ENCODE peak calls at places on chromosome 6, in four cellular contexts. B is iPS DF 6.9; L is dermis blood vessel endothelial cell; V is stimulated activated CD8-positive, alpha-beta memory T cell treated with anti-CD3 and anti-CD28 coated beads, Interleukin-2, amount 100 ng/mL, for 1 hour. K is an unnamed sample.

GRCh38 chr6:73790572-73790971 is 94.6 kb downstream of the CD109 start:
- DNase-seq in V (no peak), B (no peak), L (no peak), K (no peak)

GRCh38 chr6:74249658-74250057 is 553.7 kb downstream of the CD109 start:
- DNase-seq in L (peak), B (no peak), V (no peak), K (no peak)

GRCh38 chr6:17311595-17312311 is 30.6 kb downstream of the RBM24 start:
- DNase-seq in V (no peak), B (no peak), L (peak), K (no peak)

GRCh38 chr6:148598690-148599089 is 148.1 kb upstream of the UST start:
- DNase-seq in V (no peak), B (no peak), L (no peak), K (no peak)

GRCh38 chr6:144909753-144910280 is 624.7 kb downstream of the UTRN start:
- DNase-seq in L (no peak), V (no peak), B (no peak), K (no peak)

GRCh38 chr6:168607272-168608112 is 166.5 kb downstream of the SMOC2 start:
- DNase-seq in L (no peak), B (no peak), V (no peak), K (no peak)

GRCh38 chr6:154868143-154868594 is 126.9 kb upstream of the TIAM2 start:
- DNase-seq in V (no peak), B (no peak), L (peak), K (no peak)

GRCh38 chr6:21953831-21954801 is 342.7 kb downstream of the PRL start:
- DNase-seq in L (peak), B (no peak), V (no peak), K (no peak)

GRCh38 chr6:24357336-24358218 is at the start of gene DCDC2:
- DNase-seq in L (peak), V (no peak), B (no peak), K (peak)

GRCh38 chr6:35432291-35432690 is 19.8 kb upstream of the FANCE start:
- DNase-seq in L (no peak), B (no peak), V (no peak), K (no peak)

GRCh38 chr6:707576-708236 is 14.8 kb upstream of the EXOC2 start:
- DNase-seq in L (no peak), V (no peak), B (no peak), K (no peak)

GRCh38 chr6:101588343-101588742 is 194.8 kb downstream of the GRIK2 start:
- DNase-seq in V (no peak), L (no peak), B (no peak), K (no peak)

GRCh38 chr6:159959165-159959975 is 9.5 kb upstream of the IGF2R start:
- DNase-seq in V (no peak), B (no peak), L (no peak), K (no peak)

GRCh38 chr6:21115111-21115510 is 478.4 kb upstream of the SOX4 start:
- DNase-seq in L (no peak), V (no peak), B (no peak), K (no peak)

GRCh38 chr6:100465701-100466409 is 1.1 kb upstream of the SIM1 start:
- DNase-seq in B (no peak), L (peak), V (no peak), K (no peak)